ENCODE peak calls at places on chromosomes 3 and 15, in nine cellular contexts. I is WERI-Rb-1; L is AG04450; F is activated gamma-delta T cell treated with anti-CD3 and anti-CD28 coated beads, Interleukin-2, amount 50 U/mL, for 16 hours; V is activated naive CD8-positive, alpha-beta T cell treated with anti-CD3 and anti-CD28 coated beads, Interleukin-2, amount 50 U/mL, for 24 hours; C is NCI-H1930; U is T-helper 1 cell; N is Daoy; J is effector memory CD4-positive, alpha-beta T cell. O is an unnamed sample.

GRCh38 chr3:42653560-42654330 is at the start of gene ZBTB47:
- DNase-seq in N (peak), V (no peak), F (no peak), C (no peak), U (no peak), I (no peak), J (no peak), L (no peak), O (no peak)

GRCh38 chr3:49120096-49120437 is 556 bp downstream of the USP19 start:
- DNase-seq in F (no peak), U (no peak), V (no peak), N (no peak), I (no peak), J (no peak), C (no peak), L (no peak), O (peak)

GRCh38 chr3:14497321-14497720 is 42.8 kb downstream of the GRIP2 start:
- DNase-seq in C (no peak), I (peak), F (no peak), V (no peak), L (no peak), J (no peak), U (no peak), N (no peak), O (no peak)

GRCh38 chr15:95368211-95368610 is 962.3 kb upstream of the NR2F2 start:
- DNase-seq in J (no peak), V (no peak), N (peak), F (no peak), U (no peak), I (no peak), C (no peak), L (no peak), O (no peak)

GRCh38 chr15:73674587-73674986 is 9.6 kb upstream of the CD276 start:
- DNase-seq in U (no peak), N (no peak), C (no peak), V (no peak), F (no peak), L (no peak), I (no peak), J (no peak), O (no peak)

GRCh38 chr15:94522125-94522524 is 290.8 kb downstream of the MCTP2 start:
- DNase-seq in C (no peak), F (no peak), L (no peak), I (no peak), N (no peak), J (no peak), U (no peak), V (no peak), O (no peak)

GRCh38 chr3:102032491-102033383 is 183.4 kb downstream of the NFKBIZ start:
- DNase-seq in I (no peak), F (no peak), C (no peak), L (no peak), U (no peak), N (no peak), J (no peak), V (no peak), O (no peak)

GRCh38 chr3:111112913-111113312 is 41.3 kb downstream of the NECTIN3 start:
- DNase-seq in U (no peak), V (no peak), I (no peak), N (no peak), F (no peak), C (no peak), L (no peak), J (no peak), O (no peak)

GRCh38 chr3:10678796-10679376 is 137.1 kb upstream of the SLC6A11 start:
- DNase-seq in F (no peak), J (no peak), L (no peak), I (no peak), N (peak), V (no peak), U (no peak), C (no peak), O (no peak)

GRCh38 chr15:69034352-69034751 is 19.9 kb downstream of the NOX5 start:
- DNase-seq in U (no peak), V (no peak), I (no peak), J (no peak), F (no peak), C (no peak), N (peak), L (peak), O (no peak)

GRCh38 chr3:149037684-149038083 is 46.3 kb downstream of the GYG1 start:
- DNase-seq in C (no peak), V (no peak), J (no peak), N (no peak), F (no peak), L (no peak), U (no peak), I (no peak), O (no peak)

GRCh38 chr15:37995461-37996347 is 61.3 kb downstream of the TMCO5A start:
- DNase-seq in C (peak), V (no peak), J (no peak), N (peak), I (no peak), U (no peak), F (no peak), L (peak), O (no peak)

GRCh38 chr3:40847571-40847992 is 322.8 kb downstream of the ZNF621 start:
- DNase-seq in N (peak), U (no peak), L (no peak), I (no peak), V (no peak), C (no peak), F (no peak), J (no peak), O (no peak)

GRCh38 chr3:155015776-155016451 is 64.2 kb upstream of the MME start:
- DNase-seq in F (no peak), J (no peak), U (no peak), I (no peak), C (no peak), L (no peak), N (no peak), V (no peak), O (no peak)

GRCh38 chr15:27483124-27483523 is 512.1 kb downstream of the GABRG3 start:
- DNase-seq in L (no peak), V (no peak), I (no peak), C (no peak), U (no peak), F (no peak), J (no peak), N (no peak), O (no peak)

GRCh38 chr3:58041826-58042324 is 33.7 kb downstream of the FLNB start:
- DNase-seq in U (no peak), V (no peak), J (no peak), L (peak), I (no peak), N (peak), F (no peak), C (no peak), O (peak)

GRCh38 chr15:38541046-38541445 is 23.6 kb downstream of the RASGRP1 start:
- DNase-seq in I (no peak), L (no peak), N (no peak), U (no peak), V (no peak), F (no peak), J (no peak), C (no peak), O (no peak)

GRCh38 chr15:74519311-74519710 is 21.7 kb upstream of the ARID3B start:
- DNase-seq in F (no peak), C (no peak), U (no peak), V (no peak), L (no peak), I (no peak), J (no peak), N (peak), O (no peak)

GRCh38 chr15:59190291-59190690 is 16.4 kb upstream of the LDHAL6B start:
- DNase-seq in L (no peak), C (no peak), U (no peak), I (no peak), V (no peak), F (no peak), J (no peak), N (no peak), O (no peak)

GRCh38 chr15:68629519-68630204 is 50.9 kb downstream of the CORO2B start:
- DNase-seq in F (no peak), I (no peak), N (no peak), C (no peak), V (no peak), U (no peak), J (no peak), L (no peak), O (no peak)

GRCh38 chr3:134646086-134646485 is 4.7 kb downstream of the KY start:
- DNase-seq in U (no peak), I (no peak), F (no peak), J (no peak), C (no peak), V (no peak), N (no peak), L (no peak), O (no peak)

GRCh38 chr3:30680789-30681188 is 74.4 kb downstream of the TGFBR2 start:
- DNase-seq in L (no peak), C (no peak), N (no peak), J (no peak), U (no peak), F (no peak), I (no peak), V (no peak), O (no peak)

GRCh38 chr3:169658311-169658931 is 5.1 kb downstream of the MECOM start:
- DNase-seq in J (no peak), V (peak), F (no peak), U (no peak), C (no peak), I (no peak), N (no peak), L (no peak), O (no peak)

GRCh38 chr3:3200632-3201212 is 21.2 kb upstream of the CRBN start:
- DNase-seq in F (no peak), C (peak), N (peak), I (peak), L (peak), V (no peak), U (no peak), J (no peak), O (peak)

GRCh38 chr15:58260186-58260910 is 122.2 kb downstream of the AQP9 start:
- DNase-seq in F (no peak), V (no peak), U (no peak), N (no peak), C (no peak), I (no peak), L (no peak), J (no peak), O (no peak)

GRCh38 chr3:15467227-15468181 is 40.1 kb downstream of the EAF1 start:
- DNase-seq in J (no peak), I (no peak), L (no peak), V (no peak), N (no peak), C (no peak), U (no peak), F (no peak), O (no peak)

GRCh38 chr15:52124270-52124878 is 11.8 kb upstream of the BCL2L10 start:
- DNase-seq in L (no peak), V (no peak), C (no peak), J (no peak), I (no peak), F (no peak), U (no peak), N (peak), O (no peak)

GRCh38 chr3:126959921-126960603 is 22.9 kb upstream of the PLXNA1 start:
- DNase-seq in L (no peak), F (no peak), C (no peak), J (no peak), N (peak), V (no peak), U (no peak), I (no peak), O (no peak)

GRCh38 chr3:113148307-113148703 is 63.1 kb upstream of the BOC start:
- DNase-seq in V (no peak), N (peak), F (no peak), I (no peak), L (no peak), C (no peak), J (no peak), U (no peak), O (no peak)

GRCh38 chr3:58155838-58156237 is 54.9 kb downstream of the DNASE1L3 start:
- DNase-seq in L (no peak), V (no peak), J (no peak), N (no peak), C (no peak), F (no peak), I (no peak), U (no peak), O (no peak)

GRCh38 chr15:44029003-44029402 is 166.1 kb downstream of the FRMD5 start:
- DNase-seq in V (no peak), F (no peak), C (no peak), L (no peak), I (no peak), J (no peak), U (no peak), N (peak), O (no peak)

GRCh38 chr15:68553994-68554715 is 24.6 kb upstream of the CORO2B start:
- DNase-seq in L (peak), F (peak), V (peak), J (peak), C (peak), I (peak), N (peak), U (no peak), O (peak)

GRCh38 chr3:82261013-82261412 is 499.6 kb upstream of the GBE1 start:
- DNase-seq in C (no peak), V (no peak), J (no peak), F (no peak), I (no peak), N (no peak), L (no peak), U (no peak), O (no peak)

GRCh38 chr15:59879506-59879905 is 124.6 kb upstream of the FOXB1 start:
- DNase-seq in J (no peak), I (no peak), L (no peak), V (no peak), N (peak), C (no peak), U (no peak), F (no peak), O (no peak)

O was measured in DND-41.